ENCODE peak calls at places on chromosomes 1 and 21, in nine cellular contexts. V, K, Z, I, W, M, O, F and C are unnamed samples.

GRCh38 chr1:5951846-5952410 is 40.3 kb downstream of the NPHP4 start:
- DNase-seq in V (no peak), K (no peak), Z (no peak), I (no peak), W (no peak), M (no peak), O (no peak), F (no peak), C (no peak)

GRCh38 chr1:16617778-16618580 is 4.6 kb upstream of the NBPF1 start:
- DNase-seq in V (no peak), K (no peak), Z (no peak), I (no peak), W (peak), M (no peak), O (no peak), F (no peak), C (no peak)

GRCh38 chr21:36369064-36369685 is 16.0 kb upstream of the CHAF1B start:
- DNase-seq in V (no peak), K (no peak), Z (no peak), I (no peak), W (no peak), M (no peak), O (no peak), F (no peak), C (no peak)

GRCh38 chr1:24393892-24394291 is 19.7 kb downstream of the STPG1 start:
- DNase-seq in V (no peak), K (no peak), Z (no peak), I (peak), W (no peak), M (no peak), O (peak), F (no peak), C (no peak)

GRCh38 chr1:151574575-151575529 is 34.7 kb downstream of the TUFT1 start:
- DNase-seq in V (no peak), K (no peak), Z (no peak), I (peak), W (no peak), M (no peak), O (peak), F (peak), C (peak)

GRCh38 chr21:32929633-32930038 is 96.1 kb upstream of the OLIG2 start:
- DNase-seq in V (no peak), K (no peak), Z (no peak), I (no peak), W (no peak), M (no peak), O (no peak), F (no peak), C (no peak)

GRCh38 chr1:227428803-227429202 is 110.5 kb upstream of the CDC42BPA start:
- DNase-seq in V (no peak), K (no peak), Z (peak), I (peak), W (peak), M (no peak), O (peak), F (peak), C (no peak)

GRCh38 chr1:46530791-46531409 is 20.5 kb downstream of the KNCN start:
- DNase-seq in V (no peak), K (no peak), Z (peak), I (no peak), W (no peak), M (no peak), O (no peak), F (no peak), C (no peak)

GRCh38 chr1:16975211-16975610 is 5.2 kb downstream of the MFAP2 start:
- DNase-seq in V (no peak), K (no peak), Z (no peak), I (no peak), W (no peak), M (no peak), O (no peak), F (no peak), C (no peak)

GRCh38 chr1:229579101-229579651 is 20.7 kb upstream of the ABCB10 start:
- DNase-seq in V (no peak), K (no peak), Z (no peak), I (peak), W (peak), M (no peak), O (peak), F (peak), C (no peak)

GRCh38 chr1:64969305-64970066 is 3.1 kb upstream of the JAK1 start:
- DNase-seq in V (no peak), K (no peak), Z (no peak), I (peak), W (no peak), M (no peak), O (peak), F (peak), C (no peak)

GRCh38 chr1:245306020-245306419 is 151.2 kb downstream of the KIF26B start:
- DNase-seq in V (no peak), K (no peak), Z (no peak), I (no peak), W (no peak), M (no peak), O (no peak), F (no peak), C (no peak)

GRCh38 chr1:201476670-201477344 is 7.8 kb upstream of the PHLDA3 start:
- DNase-seq in V (no peak), K (no peak), Z (no peak), I (no peak), W (no peak), M (no peak), O (peak), F (no peak), C (no peak)

GRCh38 chr1:67939176-67939751 is 106.0 kb upstream of the GNG12 start:
- DNase-seq in V (no peak), K (no peak), Z (no peak), I (no peak), W (no peak), M (no peak), O (no peak), F (no peak), C (no peak)

GRCh38 chr1:77036560-77036959 is 169.3 kb downstream of the ST6GALNAC5 start:
- DNase-seq in V (no peak), K (peak), Z (peak), I (peak), W (no peak), M (no peak), O (peak), F (peak), C (no peak)

GRCh38 chr1:2789164-2789985 is 12.1 kb downstream of the TTC34 start:
- DNase-seq in V (no peak), K (no peak), Z (peak), I (no peak), W (no peak), M (no peak), O (no peak), F (no peak), C (no peak)

DNA sequence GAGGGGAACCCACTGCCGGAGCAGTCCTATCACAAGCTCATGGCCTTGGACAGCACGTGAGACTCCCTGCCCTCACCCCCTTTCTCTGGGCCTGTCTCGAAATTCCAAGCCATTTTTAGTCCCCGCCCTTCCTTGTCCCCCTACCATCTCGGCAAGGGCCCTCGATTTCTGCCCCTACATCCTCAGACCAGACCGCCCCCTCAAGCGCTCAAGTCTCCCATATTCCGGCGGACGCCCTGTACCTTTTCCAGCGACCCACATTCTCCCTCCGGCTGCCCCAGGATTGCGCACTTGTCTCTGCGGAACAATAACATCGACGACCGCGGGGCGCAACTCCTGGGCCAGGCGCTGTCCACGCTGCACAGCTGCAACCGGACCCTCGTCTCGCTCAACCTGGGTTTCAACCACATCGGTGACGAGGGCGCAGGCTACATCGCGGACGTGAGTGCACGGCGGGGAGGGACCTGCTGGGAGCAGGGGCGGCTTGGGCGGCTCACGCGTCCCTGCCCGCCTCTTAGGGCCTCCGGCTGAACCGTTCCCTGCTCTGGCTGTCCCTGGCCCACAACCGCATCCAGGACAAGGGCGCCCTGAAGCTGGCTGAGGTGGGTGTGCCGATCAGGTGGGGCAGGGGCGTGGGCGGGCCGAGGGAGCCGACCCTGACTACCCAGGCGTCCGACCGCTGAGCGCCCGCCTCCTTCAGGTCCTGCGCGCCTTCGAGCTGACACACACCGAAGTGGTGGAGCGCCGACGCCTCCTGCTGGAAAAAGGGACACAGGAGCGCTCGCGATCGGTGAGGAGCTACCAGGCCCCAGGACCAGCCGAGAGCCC is 7.0 kb downstream of the LRRC71 start:
- DNase-seq in V (no peak), K (peak), Z (peak), I (peak), W (peak), M (peak), O (peak), F (peak), C (no peak)
- TF ChIP-seq CTCF in V (peak), K (peak), Z (peak), I (peak), W (peak), M (peak), O (peak), F (peak), C (peak)

DNA sequence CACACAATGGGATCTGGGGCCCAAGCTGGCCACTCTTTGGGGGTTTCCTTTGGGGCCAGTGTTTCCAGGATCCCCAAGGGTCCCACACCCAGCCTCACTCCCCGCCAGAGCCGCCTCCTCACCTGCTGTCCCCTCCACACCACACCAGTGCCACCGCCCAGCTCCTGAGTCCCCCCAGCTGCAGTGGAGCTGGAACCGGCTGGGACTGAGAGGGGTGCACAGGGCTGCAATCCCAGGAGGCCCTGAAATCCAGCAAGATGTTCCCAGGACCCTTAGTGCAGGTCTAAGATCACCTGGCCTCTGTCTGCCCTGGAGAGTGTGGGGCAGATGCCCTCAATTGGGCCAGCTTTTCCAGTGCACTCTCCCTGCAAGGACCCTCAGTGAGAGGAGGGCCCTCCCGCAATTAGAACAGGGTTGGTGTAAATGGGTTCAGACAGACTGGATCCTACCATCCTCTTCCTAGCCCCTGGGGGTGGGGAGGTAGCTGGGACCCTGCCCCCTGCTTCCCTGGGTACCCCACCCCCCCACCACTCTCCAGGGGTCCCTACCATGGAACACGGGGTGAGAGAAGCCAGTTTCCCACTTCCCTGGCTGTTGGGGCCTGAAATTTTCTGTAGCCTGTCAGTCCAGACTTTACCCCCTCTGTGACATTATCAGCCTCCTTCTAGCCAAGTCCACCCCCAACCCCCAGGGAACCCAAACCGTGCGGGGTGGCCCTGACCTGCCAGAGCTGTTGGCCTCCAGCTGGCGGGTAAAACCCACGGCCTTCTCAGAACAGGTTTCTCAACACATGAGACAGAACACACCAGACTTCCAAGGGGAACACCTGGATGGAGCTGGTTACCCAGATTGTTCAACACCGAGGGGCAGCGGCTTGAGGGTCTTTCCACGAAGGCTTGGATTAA is 7.0 kb downstream of the KRTAP10-12 start:
- DNase-seq in V (no peak), K (no peak), Z (no peak), I (no peak), W (no peak), M (no peak), O (no peak), F (no peak), C (no peak)
- H3K4me3 ChIP-seq in V (no peak), K (no peak), Z (peak), I (no peak), W (no peak), M (no peak), O (no peak), F (no peak), C (no peak)

GRCh38 chr21:28083350-28083749 is 909.3 kb downstream of the LTN1 start:
- DNase-seq in V (no peak), K (no peak), Z (peak), I (no peak), W (no peak), M (no peak), O (no peak), F (no peak), C (no peak)
- TF ChIP-seq CTCF in V (no peak), K (no peak), Z (peak), I (no peak), W (no peak), M (no peak), O (no peak), F (no peak), C (no peak)

GRCh38 chr1:163202833-163203451 is at the start of gene RGS5:
- DNase-seq in V (no peak), K (no peak), Z (peak), I (peak), W (peak), M (no peak), O (no peak), F (peak), C (no peak)
- H3K4me3 ChIP-seq in V (no peak), K (no peak), Z (peak), I (no peak), W (peak), M (peak), O (no peak), F (no peak), C (no peak)

GRCh38 chr1:212607206-212607923 is 1.2 kb upstream of the ATF3 start:
- DNase-seq in V (no peak), K (no peak), Z (peak), I (no peak), W (peak), M (no peak), O (no peak), F (no peak), C (no peak)
- TF ChIP-seq CTCF in V (no peak), K (no peak), Z (no peak), I (no peak), W (no peak), M (no peak), O (no peak), F (no peak), C (no peak)

GRCh38 chr1:81681570-81681969 is 119.2 kb upstream of the ADGRL2 start:
- DNase-seq in V (no peak), K (no peak), Z (peak), I (peak), W (no peak), M (no peak), O (peak), F (peak), C (no peak)
- H3K4me3 ChIP-seq in V (no peak), K (no peak), Z (no peak), I (no peak), W (no peak), M (no peak), O (no peak), F (no peak), C (no peak)

GRCh38 chr1:86421601-86422280 is 2.2 kb upstream of the CLCA2 start:
- DNase-seq in V (no peak), K (no peak), Z (no peak), I (peak), W (no peak), M (no peak), O (peak), F (no peak), C (no peak)

GRCh38 chr1:86423473-86423872 is 498 bp upstream of the CLCA2 start:
- DNase-seq in V (no peak), K (no peak), Z (no peak), I (no peak), W (no peak), M (no peak), O (no peak), F (no peak), C (no peak)

GRCh38 chr1:86416343-86416742 is 7.6 kb upstream of the CLCA2 start:
- DNase-seq in V (no peak), K (no peak), Z (no peak), I (no peak), W (no peak), M (no peak), O (no peak), F (peak), C (no peak)

GRCh38 chr1:86423873-86424272 is at the start of gene CLCA2:
- DNase-seq in V (no peak), K (no peak), Z (no peak), I (no peak), W (no peak), M (no peak), O (no peak), F (no peak), C (no peak)

DNA sequence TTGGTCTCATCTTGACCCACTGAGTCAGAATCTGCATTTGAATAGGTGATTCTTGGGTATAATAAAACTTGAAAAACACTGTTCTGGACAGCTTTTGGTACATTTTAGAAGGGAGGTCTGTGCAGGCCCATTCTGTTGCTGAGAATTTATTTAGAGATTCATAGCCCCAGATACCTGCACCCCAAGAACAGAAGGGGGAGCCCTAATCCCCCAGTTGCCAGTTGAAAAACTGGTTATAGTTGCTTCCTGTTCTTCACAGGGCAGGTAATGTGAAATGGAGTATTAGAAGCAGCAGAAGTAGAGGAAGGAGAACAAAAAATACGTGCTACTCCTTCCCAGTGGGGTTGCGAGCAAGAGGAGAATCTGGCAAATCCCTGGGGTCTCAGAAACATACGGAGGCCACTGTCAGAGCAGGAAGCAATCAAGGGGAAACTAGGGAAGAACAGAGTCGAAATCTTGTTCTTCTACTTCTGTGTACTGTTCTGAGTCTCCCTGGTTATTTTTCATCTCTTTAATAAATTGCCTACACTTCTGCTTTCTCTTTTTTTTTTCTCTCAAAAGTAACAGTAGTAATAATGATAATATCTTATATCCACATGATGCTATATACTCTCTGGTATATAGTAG is 4.6 kb upstream of the CLCA2 start:
- DNase-seq in V (no peak), K (no peak), Z (peak), I (peak), W (peak), M (no peak), O (peak), F (peak), C (no peak)
- TF ChIP-seq CTCF in V (peak), K (peak), Z (peak), I (peak), W (no peak), M (peak), O (peak), F (peak), C (peak)

DNA sequence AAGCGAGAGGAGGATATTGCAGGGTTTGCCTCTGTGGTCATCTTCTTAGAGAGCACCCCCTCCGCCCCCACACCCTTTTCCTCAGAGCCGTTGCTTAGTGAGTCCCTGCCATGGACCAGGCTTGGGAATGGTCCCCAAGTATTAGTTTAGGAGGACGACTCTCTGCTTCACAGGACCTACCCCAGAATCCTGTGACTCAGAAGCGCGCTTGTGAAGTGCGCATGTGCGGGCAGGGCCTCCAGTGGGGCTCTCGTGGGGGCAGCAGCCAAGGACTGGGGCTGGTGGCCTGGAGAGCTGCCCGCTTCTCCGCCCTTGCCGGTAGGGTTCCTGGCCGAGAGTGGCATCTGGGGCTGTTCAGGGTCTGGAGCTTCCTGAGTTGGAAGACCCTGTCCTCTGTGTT is 37.3 kb upstream of the HMGN1 start:
- DNase-seq in V (no peak), K (no peak), Z (no peak), I (peak), W (peak), M (no peak), O (peak), F (peak), C (no peak)
- H3K4me3 ChIP-seq in V (peak), K (peak), Z (no peak), I (peak), W (peak), M (peak), O (peak), F (peak), C (peak)

GRCh38 chr1:109908857-109909256 is 1.8 kb upstream of the CSF1 start:
- DNase-seq in V (no peak), K (no peak), Z (no peak), I (no peak), W (no peak), M (no peak), O (no peak), F (no peak), C (no peak)

GRCh38 chr1:109906839-109907180 is 3.8 kb upstream of the CSF1 start:
- DNase-seq in V (no peak), K (no peak), Z (no peak), I (no peak), W (no peak), M (no peak), O (no peak), F (no peak), C (no peak)

GRCh38 chr1:109905520-109905919 is 5.1 kb upstream of the CSF1 start:
- DNase-seq in V (no peak), K (no peak), Z (no peak), I (no peak), W (no peak), M (no peak), O (no peak), F (no peak), C (no peak)

GRCh38 chr1:109906160-109906838 is 4.3 kb upstream of the CSF1 start:
- DNase-seq in V (no peak), K (no peak), Z (no peak), I (no peak), W (no peak), M (no peak), O (no peak), F (no peak), C (no peak)

GRCh38 chr1:109907190-109907774 is 3.4 kb upstream of the CSF1 start:
- DNase-seq in V (no peak), K (no peak), Z (no peak), I (no peak), W (no peak), M (no peak), O (no peak), F (no peak), C (no peak)
- TF ChIP-seq CTCF in V (no peak), K (no peak), Z (no peak), I (no peak), W (no peak), M (no peak), O (no peak), F (no peak), C (no peak)